ENCODE peak calls at places on chromosomes 3 and 15, in six cellular contexts. K is lower lobe of right lung; C is activated CD4-positive, CD25-positive, alpha-beta regulatory T cell; B is activated CD4-positive, alpha-beta T cell treated with anti-CD3 and anti-CD28 coated beads, Interleukin-2, amount 50 U/mL, for 24 hours; M is activated gamma-delta T cell treated with Interleukin-2 at 50 U/mL for 16 hours; S is GM12892. P is an unnamed sample.
A peak's percentile ranks its signal among the peaks of the same experiment; 100 is the strongest.

GRCh38 chr3:127900536-127900935 is 14.5 kb upstream of the KBTBD12 start:
- DNase-seq in K (no peak), C (no peak), B (no peak), M (no peak), S (no peak), P (no peak)

GRCh38 chr3:13536832-13537231 is 12.1 kb upstream of the FBLN2 start:
- DNase-seq in K (no peak), C (no peak), B (no peak), M (no peak), S (no peak), P (no peak)

GRCh38 chr15:40894689-40895308 is 549 bp downstream of the VPS18 start:
- DNase-seq in K (peak; percentile 71), C (peak; percentile 24), B (peak; percentile 26), M (peak; percentile 49), S (peak; percentile 65), P (peak; percentile 7)

GRCh38 chr3:97138914-97139541 is 324.6 kb downstream of the EPHA6 start:
- DNase-seq in K (no peak), C (no peak), B (no peak), M (no peak), S (no peak), P (no peak)

GRCh38 chr15:84681822-84682221 is 23.8 kb upstream of the NMB start:
- DNase-seq in K (no peak), C (peak; percentile 3), B (no peak), M (no peak), S (no peak), P (no peak)

GRCh38 chr3:118550122-118550521 is 484.5 kb downstream of the IGSF11 start:
- DNase-seq in K (no peak), C (no peak), B (no peak), M (no peak), S (no peak), P (no peak)

GRCh38 chr3:100893590-100893989 is 99.6 kb downstream of the ABI3BP start:
- DNase-seq in K (peak; percentile 46), C (no peak), B (no peak), M (no peak), S (no peak), P (no peak)

GRCh38 chr15:50304856-50305255 is 39.3 kb upstream of the HDC start:
- DNase-seq in K (no peak), C (no peak), B (no peak), M (no peak), S (no peak), P (no peak)

GRCh38 chr3:133192967-133193366 is 154.8 kb downstream of the TMEM108 start:
- DNase-seq in K (no peak), C (no peak), B (no peak), M (no peak), S (no peak), P (no peak)

GRCh38 chr3:156180077-156180476 is 59.7 kb downstream of the KCNAB1 start:
- DNase-seq in K (no peak), C (no peak), B (no peak), M (no peak), S (no peak), P (no peak)

P was measured in NCI-H1930.